ENCODE peak calls at places on chromosome 2, in six cellular contexts. M is stimulated activated CD8-positive, alpha-beta memory T cell treated with anti-CD3 and anti-CD28 coated beads, Interleukin-15, amount 100 ng/mL, for 1 hour; C is psoas muscle; T is adipocyte; F is MCF 10A; V is HFFc6. A is an unnamed sample.

GRCh38 chr2:108297436-108298141 is 8.9 kb downstream of the SULT1C2 start:
- DNase-seq in C (no peak), V (peak; percentile 74), T (peak; percentile 37), M (no peak), F (peak; percentile 58), A (no peak)

GRCh38 chr2:121147766-121148165 is 137.2 kb downstream of the TFCP2L1 start:
- DNase-seq in M (no peak), F (peak; percentile 27), C (no peak), V (no peak), T (no peak), A (no peak)

GRCh38 chr2:172299741-172300140 is 127.6 kb upstream of the ITGA6 start:
- DNase-seq in V (no peak), F (peak; percentile 94), C (no peak), T (no peak), M (no peak), A (no peak)

GRCh38 chr2:120511546-120512320 is 165.8 kb downstream of the INHBB start:
- DNase-seq in M (no peak), F (no peak), C (peak; percentile 41), V (no peak), T (no peak), A (no peak)

GRCh38 chr2:159149786-159150185 is 136.7 kb downstream of the WDSUB1 start:
- DNase-seq in V (no peak), T (no peak), F (no peak), C (no peak), M (no peak), A (no peak)

GRCh38 chr2:163591461-163591860 is 144.3 kb downstream of the FIGN start:
- DNase-seq in T (no peak), M (no peak), C (no peak), V (no peak), F (no peak), A (no peak)

GRCh38 chr2:120831891-120832290 is 96.2 kb downstream of the GLI2 start:
- DNase-seq in V (no peak), C (peak; percentile 45), M (no peak), F (no peak), T (no peak), A (no peak)

GRCh38 chr2:49248506-49248905 is 94.2 kb upstream of the FSHR start:
- DNase-seq in F (peak; percentile 87), C (no peak), M (no peak), V (peak; percentile 80), T (peak; percentile 97), A (no peak)

GRCh38 chr2:162123806-162124758 is 28.0 kb downstream of the GCG start:
- DNase-seq in C (no peak), T (peak; percentile 88), M (no peak), V (peak; percentile 57), F (peak; percentile 71), A (peak; percentile 36)

GRCh38 chr2:37560241-37560848 is 111.1 kb downstream of the CDC42EP3 start:
- DNase-seq in C (no peak), T (no peak), F (no peak), V (no peak), M (no peak), A (no peak)

GRCh38 chr2:230668184-230668938 is 44.3 kb upstream of the CAB39 start:
- DNase-seq in T (peak; percentile 45), C (peak; percentile 87), M (no peak), V (no peak), F (peak; percentile 90), A (no peak)

GRCh38 chr2:74345272-74345943 is 2.2 kb upstream of the SLC4A5 start:
- DNase-seq in T (no peak), V (no peak), F (no peak), M (no peak), C (no peak), A (no peak)